ENCODE peak calls at places on chromosomes 1 and 21, in seven cellular contexts. O is Right ventricle myocardium superior; P is nephron progenitor cell; G is RPMI8226; U is stimulated activated CD4-positive, alpha-beta T cell treated with anti-CD3 and anti-CD28 coated beads, Interleukin-1b, Interleukin-23, amount 100 ng/mL, for 48 hours; A is psoas muscle; Y is HS-27A. E is an unnamed sample.

GRCh38 chr1:41439234-41439633 is 45.2 kb downstream of the EDN2 start:
- DNase-seq in A (no peak), G (no peak), P (no peak), O (no peak), U (no peak), Y (no peak), E (no peak)

GRCh38 chr1:22952694-22953391 is 19.8 kb downstream of the LACTBL1 start:
- DNase-seq in Y (no peak), O (no peak), A (no peak), P (no peak), U (no peak), G (no peak), E (no peak)

GRCh38 chr21:34813266-34813886 is 144.6 kb downstream of the CLIC6 start:
- DNase-seq in O (no peak), U (no peak), Y (no peak), P (no peak), A (no peak), G (no peak), E (no peak)

GRCh38 chr1:109388884-109389637 is 8.7 kb downstream of the SORT1 start:
- DNase-seq in G (no peak), A (no peak), Y (no peak), O (no peak), P (no peak), U (no peak), E (no peak)

GRCh38 chr1:59443355-59443754 is 146.5 kb downstream of the FGGY start:
- DNase-seq in A (no peak), G (no peak), Y (peak; percentile 82), O (no peak), P (no peak), U (no peak), E (no peak)

GRCh38 chr1:202659541-202659940 is 50.7 kb downstream of the SYT2 start:
- DNase-seq in U (no peak), O (no peak), A (no peak), G (no peak), Y (no peak), P (no peak), E (no peak)

GRCh38 chr1:61392417-61393242 is 310.3 kb downstream of the NFIA start:
- DNase-seq in Y (no peak), G (no peak), U (no peak), A (no peak), O (no peak), P (no peak), E (no peak)

GRCh38 chr1:204094262-204095247 is 21.6 kb downstream of the SOX13 start:
- DNase-seq in A (no peak), Y (no peak), O (no peak), G (peak; percentile 76), U (no peak), P (peak; percentile 69), E (no peak)

GRCh38 chr1:213122514-213122929 is 71.5 kb downstream of the RPS6KC1 start:
- DNase-seq in O (no peak), U (no peak), P (no peak), Y (no peak), G (peak; percentile 60), A (no peak), E (peak; percentile 71)

GRCh38 chr1:118147542-118147941 is 37.5 kb downstream of the SPAG17 start:
- DNase-seq in G (no peak), A (no peak), Y (no peak), U (no peak), P (no peak), O (no peak), E (no peak)

GRCh38 chr1:154501423-154502065 is 475 bp upstream of the TDRD10 start:
- DNase-seq in G (no peak), P (peak; percentile 52), A (peak; percentile 79), O (peak; percentile 80), Y (no peak), U (no peak), E (no peak)

GRCh38 chr1:161989108-161989507 is 34.6 kb downstream of the OLFML2B start:
- DNase-seq in U (no peak), A (no peak), O (no peak), G (peak; percentile 57), P (no peak), Y (no peak), E (no peak)

GRCh38 chr1:1059494-1060280 is 14.4 kb downstream of the RNF223 start:
- DNase-seq in A (peak; percentile 94), P (peak; percentile 90), O (peak; percentile 95), G (peak; percentile 95), Y (peak; percentile 36), U (peak; percentile 89), E (peak; percentile 76)

GRCh38 chr21:15617968-15618367 is 111.8 kb upstream of the USP25 start:
- DNase-seq in G (no peak), U (no peak), Y (peak; percentile 89), P (no peak), A (no peak), O (no peak), E (no peak)

GRCh38 chr1:40094481-40095110 is 2.5 kb downstream of the PPT1 start:
- DNase-seq in G (no peak), A (no peak), P (no peak), O (no peak), Y (no peak), U (no peak), E (no peak)

GRCh38 chr1:9892563-9893528 is 17.2 kb downstream of the CTNNBIP1 start:
- DNase-seq in O (peak; percentile 42), A (no peak), Y (peak; percentile 73), G (no peak), P (no peak), U (no peak), E (no peak)

GRCh38 chr21:36122977-36123376 is 11.9 kb upstream of the CBR3 start:
- DNase-seq in A (no peak), P (no peak), Y (no peak), G (no peak), O (no peak), U (no peak), E (no peak)

GRCh38 chr1:216903389-216903754 is 180.1 kb upstream of the ESRRG start:
- DNase-seq in O (no peak), Y (peak; percentile 29), U (no peak), A (no peak), P (no peak), G (no peak), E (no peak)

GRCh38 chr1:24870551-24871195 is 59.4 kb downstream of the RUNX3 start:
- DNase-seq in A (no peak), Y (no peak), G (peak; percentile 26), O (no peak), U (no peak), P (no peak), E (no peak)

GRCh38 chr1:109723351-109723750 is 11.3 kb downstream of the GSTM5 start:
- DNase-seq in Y (peak; percentile 38), G (no peak), U (no peak), P (no peak), O (no peak), A (no peak), E (no peak)

GRCh38 chr21:32463367-32463766 is 50.9 kb downstream of the EVA1C start:
- DNase-seq in O (no peak), Y (peak; percentile 80), P (no peak), A (no peak), G (no peak), U (no peak), E (no peak)

GRCh38 chr1:110916669-110917306 is 43.8 kb downstream of the CD53 start:
- DNase-seq in P (no peak), G (peak; percentile 68), U (peak; percentile 34), O (no peak), A (no peak), Y (peak; percentile 22), E (no peak)

GRCh38 chr21:14900058-14900457 is 164.7 kb downstream of the NRIP1 start:
- DNase-seq in A (no peak), O (no peak), U (no peak), G (no peak), Y (no peak), P (no peak), E (no peak)

GRCh38 chr21:45256021-45256911 is 31.4 kb downstream of the POFUT2 start:
- DNase-seq in A (peak; percentile 38), P (no peak), U (no peak), Y (no peak), G (no peak), O (peak; percentile 34), E (no peak)

GRCh38 chr1:182278144-182279054 is 113.2 kb downstream of the GLUL start:
- DNase-seq in O (no peak), P (no peak), U (no peak), Y (no peak), G (no peak), A (no peak), E (no peak)